ENCODE peak calls at places on chromosomes 3 and 15, in eight cellular contexts. I is CD8-positive, alpha-beta memory T cell; S is aorta; P is lung; H is brain microvascular endothelial cell; X is GM23338; M is psoas muscle; K is adrenal gland. Q is an unnamed sample.

GRCh38 chr3:41224120-41224806 is 25.0 kb downstream of the CTNNB1 start:
- DNase-seq in P (no peak), X (no peak), H (peak; percentile 82), K (peak; percentile 38), M (no peak), S (no peak), I (no peak), Q (no peak)

GRCh38 chr3:115423170-115423569 is 200.1 kb upstream of the GAP43 start:
- DNase-seq in X (no peak), P (no peak), H (no peak), I (no peak), S (no peak), K (no peak), M (no peak), Q (no peak)

GRCh38 chr3:138082085-138082991 is 33.1 kb downstream of the DZIP1L start:
- DNase-seq in S (no peak), K (no peak), I (no peak), M (no peak), H (peak; percentile 94), P (no peak), X (no peak), Q (peak; percentile 92)

GRCh38 chr3:143283432-143284128 is 164.0 kb downstream of the CHST2 start:
- DNase-seq in S (no peak), X (no peak), H (no peak), P (no peak), M (no peak), K (no peak), I (no peak), Q (no peak)

GRCh38 chr15:79675982-79676381 is 220.8 kb downstream of the MTHFS start:
- DNase-seq in K (no peak), M (no peak), P (no peak), S (no peak), H (no peak), X (no peak), I (no peak), Q (no peak)

GRCh38 chr3:11757441-11757875 is 89.2 kb downstream of the TAMM41 start:
- DNase-seq in X (no peak), S (no peak), I (no peak), M (peak; percentile 22), K (no peak), H (peak; percentile 18), P (no peak), Q (no peak)

GRCh38 chr15:29693225-29693624 is 129.0 kb downstream of the TJP1 start:
- DNase-seq in K (no peak), S (no peak), X (no peak), H (no peak), M (no peak), I (no peak), P (no peak), Q (no peak)

GRCh38 chr3:72997421-72997961 is 880 bp downstream of the PPP4R2 start:
- DNase-seq in K (no peak), M (no peak), H (peak; percentile 49), S (no peak), P (no peak), I (peak; percentile 16), X (peak; percentile 75), Q (no peak)

GRCh38 chr3:41265011-41265545 is 65.8 kb downstream of the CTNNB1 start:
- DNase-seq in M (no peak), S (no peak), P (no peak), I (no peak), K (no peak), X (no peak), H (peak; percentile 61), Q (no peak)

DNA sequence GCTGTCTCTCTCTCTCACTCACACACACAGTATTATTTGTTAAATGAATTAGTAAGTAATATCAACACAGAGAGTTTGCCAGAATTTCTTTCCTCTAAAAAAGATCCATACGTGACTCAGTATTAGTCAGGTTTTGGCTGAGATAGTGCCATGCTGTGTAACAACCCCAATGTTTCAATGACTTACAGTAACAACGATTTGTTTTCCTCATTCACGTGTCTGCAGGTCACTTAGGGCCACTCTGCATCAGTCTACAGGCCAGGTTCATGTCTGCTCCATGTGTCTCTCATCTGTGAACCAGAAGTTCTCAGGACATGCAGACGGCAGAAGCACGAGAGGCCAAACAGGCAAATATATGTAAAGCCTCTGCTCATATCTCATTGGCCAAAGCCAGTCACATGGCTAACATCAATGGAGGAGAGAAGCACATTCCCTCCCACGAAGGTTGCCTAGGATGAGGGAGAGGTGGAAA is 62.4 kb downstream of the DCLK3 start:
- DNase-seq in M (no peak), P (no peak), K (no peak), H (peak; percentile 92), X (no peak), S (no peak), I (no peak), Q (peak; percentile 83)
- H3K27ac ChIP-seq in M (no peak overlapping the region), P (no peak overlapping the region), K (no peak overlapping the region), H (peak overlapping the region; percentile 76), X (no peak overlapping the region), S (no peak overlapping the region), I (no peak overlapping the region), Q (peak overlapping the region; percentile 46)

GRCh38 chr15:76327191-76328105 is 9.1 kb upstream of the ISL2 start:
- DNase-seq in M (no peak), P (no peak), S (no peak), H (no peak), K (no peak), I (no peak), X (no peak), Q (no peak)
- H3K27ac ChIP-seq in M (no peak overlapping the region), P (no peak overlapping the region), S (no peak overlapping the region), H (no peak overlapping the region), K (no peak overlapping the region), I (no peak overlapping the region), X (no peak overlapping the region), Q (no peak overlapping the region)

DNA sequence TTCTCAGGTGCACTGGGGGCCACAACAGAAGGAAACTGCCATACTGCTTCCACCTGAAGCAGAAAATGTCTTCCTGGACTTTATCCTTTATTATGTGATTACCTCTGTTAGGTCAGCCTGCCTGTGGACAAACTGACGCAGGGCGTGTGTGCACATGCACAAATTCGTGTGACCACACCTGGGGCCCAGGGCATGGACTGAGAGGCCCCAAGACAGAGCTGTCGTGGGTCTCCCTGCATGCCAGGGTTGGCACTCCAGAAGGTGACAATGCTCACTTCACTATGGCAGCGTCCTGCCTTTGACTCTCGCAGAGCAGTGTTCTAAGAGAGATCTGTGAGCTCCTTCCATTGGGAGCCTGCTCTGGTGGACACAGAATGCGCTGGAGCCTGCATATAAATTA is 34.5 kb downstream of the CCDC12 start:
- DNase-seq in X (no peak), H (no peak), I (no peak), S (no peak), K (no peak), P (no peak), M (no peak), Q (no peak)
- H3K27ac ChIP-seq in X (no peak overlapping the region), H (no peak overlapping the region), I (no peak overlapping the region), S (no peak overlapping the region), K (no peak overlapping the region), P (peak overlapping the region; percentile 55), M (peak overlapping the region; percentile 90), Q (no peak overlapping the region)

GRCh38 chr3:107956991-107957467 is 133.8 kb downstream of the CD47 start:
- DNase-seq in P (peak; percentile 73), H (no peak), M (peak; percentile 78), X (no peak), S (peak; percentile 85), I (no peak), K (peak; percentile 79), Q (no peak)
- H3K27ac ChIP-seq in P (peak overlapping the region; percentile 72), H (no peak overlapping the region), M (peak overlapping the region; percentile 48), X (no peak overlapping the region), S (peak overlapping the region; percentile 79), I (no peak overlapping the region), K (peak overlapping the region; percentile 86), Q (no peak overlapping the region)

GRCh38 chr3:171845541-171846284 is 2.6 kb downstream of the TMEM212 start:
- DNase-seq in P (no peak), H (no peak), X (no peak), S (no peak), I (no peak), K (no peak), M (no peak), Q (no peak)
- H3K27ac ChIP-seq in P (no peak overlapping the region), H (peak overlapping the region; percentile 13), X (no peak overlapping the region), S (no peak overlapping the region), I (no peak overlapping the region), K (no peak overlapping the region), M (no peak overlapping the region), Q (no peak overlapping the region)

GRCh38 chr3:125615256-125615655 is 20.0 kb upstream of the OSBPL11 start:
- DNase-seq in X (no peak), M (no peak), H (no peak), I (no peak), K (no peak), S (no peak), P (no peak), Q (no peak)

GRCh38 chr3:125618208-125618607 is 22.9 kb upstream of the OSBPL11 start:
- DNase-seq in P (no peak), M (no peak), K (no peak), H (no peak), I (no peak), S (no peak), X (no peak), Q (no peak)

GRCh38 chr3:125624341-125624740 is 29.0 kb upstream of the OSBPL11 start:
- DNase-seq in P (no peak), I (no peak), K (no peak), S (no peak), H (no peak), M (no peak), X (no peak), Q (no peak)

GRCh38 chr3:125622381-125622788 is 27.1 kb upstream of the OSBPL11 start:
- DNase-seq in M (peak; percentile 69), P (peak; percentile 42), H (no peak), S (no peak), I (no peak), K (no peak), X (no peak), Q (no peak)

DNA sequence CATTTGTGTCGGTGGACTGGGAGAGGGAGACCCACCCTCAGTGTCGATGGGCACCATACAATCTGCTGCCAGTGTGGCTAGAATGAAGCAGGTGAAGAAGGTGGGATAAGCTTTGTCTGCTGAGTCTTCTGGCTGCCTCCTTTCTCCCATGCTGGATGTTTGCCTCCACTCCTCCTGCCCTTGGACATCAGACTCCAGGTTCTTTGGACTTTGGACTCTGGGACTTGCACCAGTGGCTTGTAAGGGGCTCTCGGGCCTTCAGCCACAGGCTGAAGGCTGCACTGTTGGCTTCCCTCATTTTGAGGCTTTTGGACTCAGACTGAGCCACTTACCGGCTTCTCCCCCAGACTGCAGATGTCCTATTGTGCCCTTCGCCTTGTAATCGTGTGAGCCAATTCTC is 23.6 kb upstream of the OSBPL11 start:
- DNase-seq in X (no peak), H (no peak), I (no peak), K (no peak), S (no peak), P (no peak), M (no peak), Q (no peak)
- H3K27ac ChIP-seq in X (no peak overlapping the region), H (no peak overlapping the region), I (no peak overlapping the region), K (no peak overlapping the region), S (no peak overlapping the region), P (no peak overlapping the region), M (no peak overlapping the region), Q (no peak overlapping the region)

GRCh38 chr3:9208713-9209112 is 40.7 kb downstream of the SRGAP3 start:
- DNase-seq in P (no peak), K (no peak), M (no peak), X (no peak), S (no peak), H (no peak), I (no peak), Q (no peak)
- H3K27ac ChIP-seq in P (no peak overlapping the region), K (no peak overlapping the region), M (no peak overlapping the region), X (no peak overlapping the region), S (no peak overlapping the region), H (no peak overlapping the region), I (no peak overlapping the region), Q (no peak overlapping the region)